ENCODE peak calls at places on chromosome 5, in seven cellular contexts. S, Q, C, I, B, K and D are unnamed samples.

GRCh38 chr5:99104538-99105132 is 175.8 kb upstream of the CHD1 start:
- DNase-seq in S (peak), C (peak), Q (peak), I (no peak), K (no peak), B (no peak), D (no peak)

GRCh38 chr5:168324864-168325615 is 33.6 kb downstream of the WWC1 start:
- DNase-seq in S (peak), K (no peak), B (no peak), I (no peak), Q (peak), C (no peak), D (no peak)

GRCh38 chr5:34691326-34691725 is 35.2 kb downstream of the RAI14 start:
- DNase-seq in I (no peak), S (peak), Q (no peak), C (no peak), B (no peak), K (no peak), D (no peak)

GRCh38 chr5:40041452-40041851 is 616.7 kb upstream of the DAB2 start:
- DNase-seq in C (no peak), K (no peak), Q (no peak), I (no peak), B (no peak), S (no peak), D (no peak)

GRCh38 chr5:91038180-91038808 is 344.8 kb downstream of the ARRDC3 start:
- DNase-seq in I (no peak), C (no peak), B (no peak), Q (peak), K (peak), S (peak), D (no peak)

GRCh38 chr5:161311965-161312364 is 234.6 kb downstream of the GABRB2 start:
- DNase-seq in I (no peak), Q (no peak), K (no peak), C (no peak), S (no peak), B (no peak), D (no peak)

GRCh38 chr5:317086-317811 is 4.3 kb upstream of the AHRR start:
- DNase-seq in S (peak), B (no peak), I (peak), Q (peak), C (peak), K (no peak), D (no peak)

GRCh38 chr5:54309751-54310432 is 481 bp downstream of the ARL15 start:
- DNase-seq in C (no peak), K (peak), Q (peak), I (peak), S (no peak), B (no peak), D (no peak)

GRCh38 chr5:135488727-135489465 is 36.7 kb upstream of the TIFAB start:
- DNase-seq in Q (peak), I (no peak), C (peak), B (no peak), S (peak), K (no peak), D (no peak)

GRCh38 chr5:14365831-14366435 is 215.7 kb upstream of the OTULINL start:
- DNase-seq in C (no peak), Q (no peak), I (no peak), S (peak), K (no peak), B (no peak), D (no peak)

GRCh38 chr5:1526681-1527131 is 2.9 kb upstream of the LPCAT1 start:
- DNase-seq in K (peak), S (no peak), B (peak), I (peak), C (no peak), Q (no peak), D (peak)

GRCh38 chr5:50580506-50580905 is 85.9 kb upstream of the PARP8 start:
- DNase-seq in K (no peak), I (no peak), B (no peak), C (no peak), Q (no peak), S (no peak), D (no peak)

GRCh38 chr5:59133801-59134261 is 551.0 kb downstream of the RAB3C start:
- DNase-seq in C (peak), S (peak), I (no peak), B (no peak), Q (peak), K (no peak), D (no peak)

GRCh38 chr5:126354012-126354856 is 69.0 kb upstream of the GRAMD2B start:
- DNase-seq in Q (peak), C (peak), S (peak), K (no peak), B (no peak), I (no peak), D (no peak)

GRCh38 chr5:43602456-43602817 is 543 bp upstream of the NNT start:
- DNase-seq in Q (peak), I (no peak), S (peak), B (no peak), K (peak), C (no peak), D (no peak)

GRCh38 chr5:68335075-68335474 is 119.5 kb downstream of the PIK3R1 start:
- DNase-seq in B (no peak), K (no peak), Q (no peak), C (no peak), I (no peak), S (no peak), D (no peak)

GRCh38 chr5:68336200-68336599 is 120.6 kb downstream of the PIK3R1 start:
- DNase-seq in I (no peak), K (no peak), B (no peak), C (no peak), S (no peak), Q (peak), D (no peak)

GRCh38 chr5:68334550-68334880 is 119.0 kb downstream of the PIK3R1 start:
- DNase-seq in Q (no peak), S (no peak), I (no peak), B (no peak), K (no peak), C (no peak), D (no peak)

GRCh38 chr5:68332546-68332945 is 117.0 kb downstream of the PIK3R1 start:
- DNase-seq in B (no peak), Q (peak), S (no peak), K (no peak), C (no peak), I (no peak), D (no peak)

DNA sequence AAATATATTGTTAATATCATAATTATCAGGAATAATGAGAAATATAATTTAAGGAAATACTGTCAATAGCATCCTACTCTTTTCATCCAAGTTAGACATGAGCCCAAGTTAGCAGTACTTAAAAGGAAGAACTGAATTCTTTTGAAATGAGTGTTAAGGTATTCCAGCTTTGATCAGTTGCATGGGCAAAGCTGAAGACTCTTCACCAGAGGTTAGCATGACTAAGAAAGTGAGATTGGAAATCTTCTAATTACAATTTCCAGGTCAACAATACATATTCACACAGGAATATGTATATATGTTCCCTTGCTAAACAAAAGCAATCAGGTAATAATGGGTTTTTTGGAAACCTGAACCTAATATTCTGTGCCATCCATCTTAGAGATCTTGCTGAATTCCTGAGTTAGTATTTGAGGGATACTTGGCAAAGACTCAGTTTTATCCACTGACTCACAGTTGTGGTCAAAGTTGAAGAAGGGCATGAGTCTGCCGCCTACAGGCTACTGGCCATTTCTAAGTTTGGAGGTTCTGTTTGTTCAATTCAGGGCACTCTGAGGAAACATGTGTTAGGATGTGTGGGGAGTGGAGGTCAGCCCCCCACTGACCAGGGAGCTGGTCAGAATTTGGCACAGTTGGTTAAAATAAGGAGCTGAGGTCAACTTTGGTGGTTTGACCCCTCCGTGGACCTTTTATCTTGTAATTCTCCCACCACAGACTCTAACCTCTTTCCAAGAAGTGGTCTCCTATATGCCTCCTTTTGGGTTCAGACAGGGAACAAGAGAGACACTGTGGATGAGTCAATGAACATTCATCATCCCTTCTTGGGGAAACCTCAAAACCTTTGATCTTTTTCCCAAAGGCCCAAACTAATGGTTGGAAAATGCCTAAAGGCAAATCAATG is 118.3 kb downstream of the PIK3R1 start:
- DNase-seq in Q (peak), B (no peak), C (peak), I (no peak), K (no peak), S (peak), D (no peak)
- TF ChIP-seq CTCF in Q (peak), B (no peak), C (peak), I (no peak), K (no peak), S (peak), D (peak)

GRCh38 chr5:71663166-71663565 is 55.9 kb upstream of the CARTPT start:
- DNase-seq in C (no peak), I (no peak), Q (no peak), B (no peak), S (no peak), K (no peak), D (no peak)

GRCh38 chr5:71662381-71662780 is 56.7 kb upstream of the CARTPT start:
- DNase-seq in C (no peak), K (no peak), I (no peak), Q (no peak), S (no peak), B (no peak), D (no peak)

GRCh38 chr5:71663570-71663969 is 55.5 kb upstream of the CARTPT start:
- DNase-seq in S (no peak), B (no peak), K (no peak), C (no peak), Q (no peak), I (no peak), D (no peak)

GRCh38 chr5:71653119-71653518 is 66.0 kb upstream of the CARTPT start:
- DNase-seq in C (no peak), B (no peak), Q (no peak), S (peak), K (peak), I (no peak), D (no peak)

DNA sequence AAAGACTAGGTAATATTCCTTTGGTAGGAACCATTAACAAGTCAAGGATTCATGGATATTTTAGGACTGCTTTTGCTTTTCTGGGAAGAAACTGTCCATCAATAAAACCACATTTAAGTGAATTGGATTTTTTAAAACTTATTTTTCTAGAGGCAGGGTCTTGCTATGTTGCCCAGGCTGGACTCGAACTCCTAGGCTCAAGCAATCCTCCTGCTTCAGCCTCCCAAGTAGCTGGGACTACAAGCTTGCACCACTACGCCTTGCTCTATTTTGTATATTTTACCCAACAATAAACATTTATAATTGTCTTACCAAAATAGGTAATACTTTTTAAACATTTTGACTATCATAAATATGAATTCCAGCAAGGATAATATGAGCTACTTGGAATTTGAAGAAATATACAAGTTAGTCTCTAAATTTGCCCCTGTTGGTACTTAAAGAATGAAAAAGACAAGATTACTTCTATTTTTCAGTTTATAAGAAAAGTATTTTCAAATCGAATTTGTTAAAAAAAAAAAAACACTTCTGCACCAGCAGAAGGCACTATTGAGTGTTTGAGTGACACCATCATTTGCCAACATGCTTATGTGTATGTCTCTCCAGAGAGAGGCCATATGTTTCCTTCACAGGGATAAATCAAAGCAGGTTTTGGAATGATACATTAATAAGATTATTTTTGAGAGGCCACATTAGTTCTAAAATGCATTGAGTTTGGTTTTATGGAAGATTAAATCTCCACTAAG is 60.0 kb upstream of the CARTPT start:
- DNase-seq in S (no peak), B (no peak), Q (peak), K (no peak), I (no peak), C (no peak), D (no peak)
- TF ChIP-seq CTCF in S (no peak), B (no peak), Q (no peak), K (no peak), I (no peak), C (no peak), D (peak)

GRCh38 chr5:177501874-177502678 is 4.7 kb upstream of the PDLIM7 start:
- DNase-seq in Q (no peak), B (no peak), C (no peak), S (no peak), K (no peak), I (no peak), D (no peak)
- TF ChIP-seq CTCF in Q (no peak), B (no peak), C (no peak), S (no peak), K (no peak), I (no peak), D (no peak)

GRCh38 chr5:124176692-124177091 is 569.7 kb downstream of the ZNF608 start:
- DNase-seq in Q (no peak), I (no peak), K (no peak), C (no peak), B (no peak), S (no peak), D (no peak)
- TF ChIP-seq CTCF in Q (no peak), I (peak), K (no peak), C (no peak), B (no peak), S (no peak), D (peak)

DNA sequence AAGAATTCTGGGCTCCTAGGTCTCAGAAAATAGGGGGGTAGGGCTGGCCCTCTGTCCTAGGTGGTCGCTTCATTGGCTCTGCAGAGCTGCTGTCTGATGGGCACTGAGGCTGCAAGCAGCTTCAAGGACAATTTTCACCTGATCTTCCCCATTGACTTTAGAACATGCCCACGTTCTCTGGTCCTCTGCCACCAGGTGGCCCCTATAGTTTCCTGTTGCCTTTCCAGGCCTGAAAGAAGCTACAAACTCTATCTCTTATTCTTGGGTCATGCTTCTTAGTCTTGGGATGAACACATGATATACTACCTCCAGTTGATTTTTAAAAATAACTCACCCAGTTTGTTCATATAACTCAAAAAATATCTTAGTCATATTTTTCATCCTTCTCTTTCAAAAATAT is 26.3 kb downstream of the SPZ1 start:
- DNase-seq in Q (peak), C (no peak), I (no peak), S (no peak), B (no peak), K (no peak), D (no peak)
- TF ChIP-seq CTCF in Q (peak), C (peak), I (peak), S (peak), B (peak), K (no peak), D (peak)